ENCODE peak calls at places on chromosomes 5 and 9, in nine cellular contexts. G is vagina, L is K562, C is H4, T is mucosa of gallbladder, U is NCI-H2171, V is GM23338, X is NCI-H774, E is HFFc6. K is an unnamed sample.

GRCh38 chr9:113479150-113479761 is 15.7 kb downstream of the RGS3 start:
- DNase-seq in G (no peak), L (no peak), C (peak), T (no peak), U (no peak), V (no peak), X (no peak), E (no peak), K (peak)

GRCh38 chr5:147188200-147189108 is 46.4 kb upstream of the STK32A start:
- DNase-seq in G (no peak), L (peak), C (peak), T (peak), U (peak), V (peak), X (peak), E (peak), K (no peak)

GRCh38 chr5:179294131-179294780 is 51.0 kb downstream of the ADAMTS2 start:
- DNase-seq in G (no peak), L (no peak), C (no peak), T (no peak), U (no peak), V (no peak), X (no peak), E (no peak), K (no peak)

GRCh38 chr5:126139773-126140172 is 283.4 kb upstream of the GRAMD2B start:
- DNase-seq in G (no peak), L (no peak), C (no peak), T (no peak), U (no peak), V (peak), X (no peak), E (peak), K (no peak)

GRCh38 chr5:157744055-157745011 is 821 bp downstream of the LSM11 start:
- DNase-seq in G (no peak), L (peak), C (no peak), T (peak), U (no peak), V (peak), X (no peak), E (no peak), K (peak)

GRCh38 chr5:168269950-168270349 is 21.5 kb upstream of the WWC1 start:
- DNase-seq in G (no peak), L (peak), C (no peak), T (no peak), U (peak), V (peak), X (no peak), E (no peak), K (no peak)

GRCh38 chr5:137822158-137822764 is 45.4 kb upstream of the MYOT start:
- DNase-seq in G (no peak), L (peak), C (peak), T (no peak), U (no peak), V (peak), X (no peak), E (peak), K (peak)

GRCh38 chr9:79080536-79080935 is 491.2 kb upstream of the TLE4 start:
- DNase-seq in G (no peak), L (no peak), C (no peak), T (no peak), U (no peak), V (no peak), X (no peak), E (no peak), K (no peak)

K was measured in left lobe of liver.